ENCODE peak calls at places on chromosomes 1 and 21, in nine cellular contexts. One of them, this sample, is unnamed.

GRCh38 chr1:88731475-88731874 is 47.4 kb downstream of the PKN2 start:
- DNase-seq in IMR-90: peak
- DNase-seq in pancreas: no peak
- DNase-seq in astrocyte of the spinal cord: peak
- DNase-seq in kidney epithelial cell: no peak
- DNase-seq in uterus: peak
- DNase-seq in transverse colon: peak
- DNase-seq in bronchial epithelial cell: peak
- DNase-seq in A549: peak
- DNase-seq in this sample: peak

GRCh38 chr1:204974326-204974725 is 68.7 kb upstream of the CNTN2 start:
- DNase-seq in IMR-90: no peak
- DNase-seq in pancreas: no peak
- DNase-seq in astrocyte of the spinal cord: no peak
- DNase-seq in kidney epithelial cell: no peak
- DNase-seq in uterus: no peak
- DNase-seq in transverse colon: no peak
- DNase-seq in bronchial epithelial cell: no peak
- DNase-seq in A549: no peak
- DNase-seq in this sample: no peak

GRCh38 chr1:53606197-53607095 is 132.5 kb downstream of the GLIS1 start:
- DNase-seq in IMR-90: no peak
- DNase-seq in pancreas: peak
- DNase-seq in astrocyte of the spinal cord: no peak
- DNase-seq in kidney epithelial cell: no peak
- DNase-seq in uterus: no peak
- DNase-seq in transverse colon: no peak
- DNase-seq in bronchial epithelial cell: no peak
- DNase-seq in A549: no peak
- DNase-seq in this sample: no peak

GRCh38 chr1:207868252-207868768 is 42.6 kb downstream of the CD34 start:
- DNase-seq in IMR-90: no peak
- DNase-seq in pancreas: peak
- DNase-seq in astrocyte of the spinal cord: no peak
- DNase-seq in kidney epithelial cell: no peak
- DNase-seq in uterus: peak
- DNase-seq in transverse colon: peak
- DNase-seq in bronchial epithelial cell: no peak
- DNase-seq in A549: no peak
- DNase-seq in this sample: peak

GRCh38 chr1:12519708-12520364 is 98.2 kb downstream of the DHRS3 start:
- DNase-seq in IMR-90: no peak
- DNase-seq in pancreas: no peak
- DNase-seq in astrocyte of the spinal cord: no peak
- DNase-seq in kidney epithelial cell: no peak
- DNase-seq in uterus: no peak
- DNase-seq in transverse colon: no peak
- DNase-seq in bronchial epithelial cell: no peak
- DNase-seq in A549: no peak
- DNase-seq in this sample: no peak

GRCh38 chr1:25026304-25026703 is 96.2 kb upstream of the RUNX3 start:
- DNase-seq in IMR-90: no peak
- DNase-seq in pancreas: no peak
- DNase-seq in astrocyte of the spinal cord: no peak
- DNase-seq in kidney epithelial cell: no peak
- DNase-seq in uterus: no peak
- DNase-seq in transverse colon: no peak
- DNase-seq in bronchial epithelial cell: no peak
- DNase-seq in A549: no peak
- DNase-seq in this sample: no peak

GRCh38 chr1:150152772-150153461 is 3.2 kb downstream of the PLEKHO1 start:
- DNase-seq in IMR-90: peak
- DNase-seq in pancreas: no peak
- DNase-seq in astrocyte of the spinal cord: peak
- DNase-seq in kidney epithelial cell: no peak
- DNase-seq in uterus: no peak
- DNase-seq in transverse colon: no peak
- DNase-seq in bronchial epithelial cell: peak
- DNase-seq in A549: no peak
- DNase-seq in this sample: peak

GRCh38 chr1:241074507-241074906 is 282.5 kb downstream of the RGS7 start:
- DNase-seq in IMR-90: no peak
- DNase-seq in pancreas: no peak
- DNase-seq in astrocyte of the spinal cord: peak
- DNase-seq in kidney epithelial cell: no peak
- DNase-seq in uterus: no peak
- DNase-seq in transverse colon: no peak
- DNase-seq in bronchial epithelial cell: no peak
- DNase-seq in A549: no peak
- DNase-seq in this sample: no peak

GRCh38 chr1:72282690-72283203 is 408 bp upstream of the NEGR1 start:
- DNase-seq in IMR-90: peak
- DNase-seq in pancreas: peak
- DNase-seq in astrocyte of the spinal cord: peak
- DNase-seq in kidney epithelial cell: peak
- DNase-seq in uterus: peak
- DNase-seq in transverse colon: peak
- DNase-seq in bronchial epithelial cell: peak
- DNase-seq in A549: peak
- DNase-seq in this sample: peak

GRCh38 chr1:108847464-108847863 is 9.4 kb downstream of the AKNAD1 start:
- DNase-seq in IMR-90: no peak
- DNase-seq in pancreas: no peak
- DNase-seq in astrocyte of the spinal cord: no peak
- DNase-seq in kidney epithelial cell: no peak
- DNase-seq in uterus: no peak
- DNase-seq in transverse colon: no peak
- DNase-seq in bronchial epithelial cell: no peak
- DNase-seq in A549: no peak
- DNase-seq in this sample: no peak

GRCh38 chr1:204830671-204831585 is 39.7 kb upstream of the NFASC start:
- DNase-seq in IMR-90: no peak
- DNase-seq in pancreas: no peak
- DNase-seq in astrocyte of the spinal cord: no peak
- DNase-seq in kidney epithelial cell: no peak
- DNase-seq in uterus: no peak
- DNase-seq in transverse colon: no peak
- DNase-seq in bronchial epithelial cell: no peak
- DNase-seq in A549: no peak
- DNase-seq in this sample: no peak

GRCh38 chr1:241666419-241666818 is 14.3 kb downstream of the WDR64 start:
- DNase-seq in IMR-90: no peak
- DNase-seq in pancreas: no peak
- DNase-seq in astrocyte of the spinal cord: no peak
- DNase-seq in kidney epithelial cell: no peak
- DNase-seq in uterus: no peak
- DNase-seq in transverse colon: no peak
- DNase-seq in bronchial epithelial cell: no peak
- DNase-seq in A549: no peak
- DNase-seq in this sample: no peak

GRCh38 chr1:232728507-232729263 is 76.5 kb upstream of the MAP10 start:
- DNase-seq in IMR-90: peak
- DNase-seq in pancreas: no peak
- DNase-seq in astrocyte of the spinal cord: peak
- DNase-seq in kidney epithelial cell: no peak
- DNase-seq in uterus: no peak
- DNase-seq in transverse colon: no peak
- DNase-seq in bronchial epithelial cell: no peak
- DNase-seq in A549: no peak
- DNase-seq in this sample: peak

GRCh38 chr1:94094466-94095111 is 26.4 kb downstream of the ABCA4 start:
- DNase-seq in IMR-90: peak
- DNase-seq in pancreas: no peak
- DNase-seq in astrocyte of the spinal cord: peak
- DNase-seq in kidney epithelial cell: no peak
- DNase-seq in uterus: peak
- DNase-seq in transverse colon: peak
- DNase-seq in bronchial epithelial cell: no peak
- DNase-seq in A549: no peak
- DNase-seq in this sample: peak

GRCh38 chr21:28186604-28187003 is 806.1 kb downstream of the LTN1 start:
- DNase-seq in IMR-90: no peak
- DNase-seq in pancreas: no peak
- DNase-seq in astrocyte of the spinal cord: no peak
- DNase-seq in kidney epithelial cell: no peak
- DNase-seq in uterus: no peak
- DNase-seq in transverse colon: no peak
- DNase-seq in bronchial epithelial cell: no peak
- DNase-seq in A549: no peak
- DNase-seq in this sample: no peak

GRCh38 chr1:22662318-22662717 is 9.3 kb downstream of the C1QB start:
- DNase-seq in IMR-90: no peak
- DNase-seq in pancreas: no peak
- DNase-seq in astrocyte of the spinal cord: no peak
- DNase-seq in kidney epithelial cell: no peak
- DNase-seq in uterus: no peak
- DNase-seq in transverse colon: peak
- DNase-seq in bronchial epithelial cell: peak
- DNase-seq in A549: peak
- DNase-seq in this sample: no peak

GRCh38 chr1:154626456-154627246 is 18.7 kb upstream of the ADAR start:
- DNase-seq in IMR-90: no peak
- DNase-seq in pancreas: no peak
- DNase-seq in astrocyte of the spinal cord: no peak
- DNase-seq in kidney epithelial cell: no peak
- DNase-seq in uterus: no peak
- DNase-seq in transverse colon: no peak
- DNase-seq in bronchial epithelial cell: peak
- DNase-seq in A549: peak
- DNase-seq in this sample: no peak

GRCh38 chr1:89975540-89976125 is 19.3 kb upstream of the ZNF326 start:
- DNase-seq in IMR-90: no peak
- DNase-seq in pancreas: no peak
- DNase-seq in astrocyte of the spinal cord: no peak
- DNase-seq in kidney epithelial cell: no peak
- DNase-seq in uterus: no peak
- DNase-seq in transverse colon: no peak
- DNase-seq in bronchial epithelial cell: no peak
- DNase-seq in A549: no peak
- DNase-seq in this sample: no peak
- H3K4me3 ChIP-seq in IMR-90: no peak
- H3K4me3 ChIP-seq in pancreas: no peak
- H3K4me3 ChIP-seq in astrocyte of the spinal cord: no peak
- H3K4me3 ChIP-seq in kidney epithelial cell: no peak
- H3K4me3 ChIP-seq in uterus: no peak
- H3K4me3 ChIP-seq in transverse colon: no peak
- H3K4me3 ChIP-seq in bronchial epithelial cell: no peak
- H3K4me3 ChIP-seq in A549: no peak
- H3K4me3 ChIP-seq in this sample: no peak

GRCh38 chr1:39711359-39712340 is 20.4 kb upstream of the HPCAL4 start:
- DNase-seq in IMR-90: peak
- DNase-seq in pancreas: no peak
- DNase-seq in astrocyte of the spinal cord: no peak
- DNase-seq in kidney epithelial cell: no peak
- DNase-seq in uterus: no peak
- DNase-seq in transverse colon: no peak
- DNase-seq in bronchial epithelial cell: no peak
- DNase-seq in A549: no peak
- DNase-seq in this sample: peak
- TF ChIP-seq CTCF in IMR-90: no peak
- TF ChIP-seq CTCF in pancreas: no peak
- TF ChIP-seq CTCF in astrocyte of the spinal cord: no peak
- TF ChIP-seq CTCF in kidney epithelial cell: no peak
- TF ChIP-seq CTCF in uterus: no peak
- TF ChIP-seq CTCF in transverse colon: no peak
- TF ChIP-seq CTCF in bronchial epithelial cell: no peak
- TF ChIP-seq CTCF in A549: no peak
- TF ChIP-seq CTCF in this sample: peak

GRCh38 chr1:156079762-156080597 is 2.3 kb downstream of the MEX3A start:
- DNase-seq in IMR-90: no peak
- DNase-seq in pancreas: no peak
- DNase-seq in astrocyte of the spinal cord: no peak
- DNase-seq in kidney epithelial cell: no peak
- DNase-seq in uterus: no peak
- DNase-seq in transverse colon: no peak
- DNase-seq in bronchial epithelial cell: no peak
- DNase-seq in A549: no peak
- DNase-seq in this sample: no peak
- H3K4me3 ChIP-seq in IMR-90: peak
- H3K4me3 ChIP-seq in pancreas: no peak
- H3K4me3 ChIP-seq in astrocyte of the spinal cord: peak
- H3K4me3 ChIP-seq in kidney epithelial cell: peak
- H3K4me3 ChIP-seq in uterus: no peak
- H3K4me3 ChIP-seq in transverse colon: no peak
- H3K4me3 ChIP-seq in bronchial epithelial cell: no peak
- H3K4me3 ChIP-seq in A549: no peak
- H3K4me3 ChIP-seq in this sample: peak

DNA sequence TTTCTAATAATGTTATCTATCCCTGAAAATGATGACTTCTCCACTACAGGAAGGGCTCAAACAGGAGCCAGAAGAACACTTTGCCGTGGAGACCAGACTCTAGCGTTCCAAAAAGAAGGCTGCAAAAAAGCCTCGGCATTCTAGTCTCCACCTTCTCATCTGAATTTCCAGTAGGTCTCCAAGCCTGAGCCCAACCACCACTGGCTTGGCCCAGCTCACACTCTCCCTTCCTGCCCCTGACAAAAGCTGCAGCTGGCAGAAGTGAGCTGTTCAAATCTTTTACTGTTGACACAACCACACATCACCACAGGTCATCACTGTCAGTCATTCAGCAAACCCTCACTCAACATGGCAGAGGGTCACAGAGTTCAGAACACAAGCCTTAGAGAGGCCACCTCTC is 69.3 kb downstream of the CAMK2N1 start:
- DNase-seq in IMR-90: no peak
- DNase-seq in pancreas: no peak
- DNase-seq in astrocyte of the spinal cord: no peak
- DNase-seq in kidney epithelial cell: no peak
- DNase-seq in uterus: no peak
- DNase-seq in transverse colon: no peak
- DNase-seq in bronchial epithelial cell: no peak
- DNase-seq in A549: no peak
- DNase-seq in this sample: no peak
- TF ChIP-seq CTCF in IMR-90: no peak
- TF ChIP-seq CTCF in pancreas: no peak
- TF ChIP-seq CTCF in astrocyte of the spinal cord: no peak
- TF ChIP-seq CTCF in kidney epithelial cell: no peak
- TF ChIP-seq CTCF in uterus: no peak
- TF ChIP-seq CTCF in transverse colon: no peak
- TF ChIP-seq CTCF in bronchial epithelial cell: no peak
- TF ChIP-seq CTCF in A549: no peak
- TF ChIP-seq CTCF in this sample: no peak

GRCh38 chr21:25845729-25846256 is 111.0 kb downstream of the GABPA start:
- DNase-seq in IMR-90: peak
- DNase-seq in pancreas: no peak
- DNase-seq in astrocyte of the spinal cord: no peak
- DNase-seq in kidney epithelial cell: no peak
- DNase-seq in uterus: no peak
- DNase-seq in transverse colon: no peak
- DNase-seq in bronchial epithelial cell: peak
- DNase-seq in A549: no peak
- DNase-seq in this sample: no peak
- H3K4me3 ChIP-seq in IMR-90: no peak
- H3K4me3 ChIP-seq in pancreas: no peak
- H3K4me3 ChIP-seq in astrocyte of the spinal cord: no peak
- H3K4me3 ChIP-seq in kidney epithelial cell: no peak
- H3K4me3 ChIP-seq in uterus: no peak
- H3K4me3 ChIP-seq in transverse colon: no peak
- H3K4me3 ChIP-seq in bronchial epithelial cell: no peak
- H3K4me3 ChIP-seq in A549: no peak
- H3K4me3 ChIP-seq in this sample: no peak

GRCh38 chr1:6454856-6455751 is 10.9 kb downstream of the TNFRSF25 start:
- DNase-seq in IMR-90: no peak
- DNase-seq in pancreas: no peak
- DNase-seq in astrocyte of the spinal cord: no peak
- DNase-seq in kidney epithelial cell: no peak
- DNase-seq in uterus: no peak
- DNase-seq in transverse colon: no peak
- DNase-seq in bronchial epithelial cell: no peak
- DNase-seq in A549: no peak
- DNase-seq in this sample: peak
- TF ChIP-seq CTCF in IMR-90: peak
- TF ChIP-seq CTCF in pancreas: no peak
- TF ChIP-seq CTCF in astrocyte of the spinal cord: no peak
- TF ChIP-seq CTCF in kidney epithelial cell: no peak
- TF ChIP-seq CTCF in uterus: no peak
- TF ChIP-seq CTCF in transverse colon: no peak
- TF ChIP-seq CTCF in bronchial epithelial cell: peak
- TF ChIP-seq CTCF in A549: no peak
- TF ChIP-seq CTCF in this sample: no peak

This sample was measured in fibroblast of pulmonary artery.